ENCODE peak calls at places on chromosomes 11 and 22, in nine cellular contexts. T is fibroblast of pulmonary artery, N is HT-29, V is neuronal stem cell, D is GM12891, I is Calu3, B is ACHN, X is cardiac muscle cell, H is ovary. C is an unnamed sample.

GRCh38 chr11:105609832-105610781 is at the start of gene GRIA4:
- DNase-seq in N (no peak), T (peak; percentile 46), V (peak; percentile 64), I (no peak), H (peak; percentile 28), B (peak; percentile 76), D (no peak), X (peak; percentile 76), C (peak; percentile 85)

GRCh38 chr11:116148056-116148455 is 624.7 kb downstream of the BUD13 start:
- DNase-seq in H (no peak), N (no peak), V (no peak), B (no peak), T (no peak), D (no peak), X (peak; percentile 17), I (no peak), C (no peak)

GRCh38 chr11:117328414-117329010 is 858 bp downstream of the CEP164 start:
- DNase-seq in B (peak; percentile 33), X (peak; percentile 74), H (no peak), V (no peak), I (no peak), D (no peak), T (peak; percentile 51), N (peak; percentile 64), C (peak; percentile 44)

GRCh38 chr11:128628686-128629085 is 41.3 kb upstream of the ETS1 start:
- DNase-seq in H (no peak), N (no peak), V (no peak), T (no peak), B (no peak), X (no peak), I (no peak), D (no peak), C (no peak)

GRCh38 chr22:44100411-44100810 is 76.3 kb downstream of the PARVB start:
- DNase-seq in N (no peak), D (no peak), B (no peak), H (no peak), T (no peak), V (no peak), X (no peak), I (no peak), C (no peak)

GRCh38 chr11:1839924-1840779 is 1.4 kb downstream of the TNNI2 start:
- DNase-seq in T (no peak), B (no peak), N (no peak), H (no peak), I (no peak), X (no peak), V (no peak), D (peak; percentile 81), C (peak; percentile 52)

GRCh38 chr11:134819026-134819425 is 407.0 kb upstream of the B3GAT1 start:
- DNase-seq in H (no peak), T (no peak), D (no peak), V (no peak), I (no peak), X (peak; percentile 49), N (no peak), B (no peak), C (no peak)

GRCh38 chr11:60831501-60832079 is 10.3 kb upstream of the CCDC86 start:
- DNase-seq in H (no peak), T (no peak), B (peak; percentile 49), D (no peak), N (no peak), X (no peak), I (no peak), V (no peak), C (no peak)

GRCh38 chr11:64007629-64008282 is 21.5 kb downstream of the OTUB1 start:
- DNase-seq in V (no peak), X (peak; percentile 90), B (peak; percentile 79), T (peak; percentile 30), D (no peak), I (peak; percentile 38), H (peak; percentile 81), N (peak; percentile 67), C (peak; percentile 37)

GRCh38 chr11:40306938-40307548 is 1152.4 kb downstream of the LRRC4C start:
- DNase-seq in V (peak; percentile 11), D (peak; percentile 31), H (no peak), N (peak; percentile 59), T (peak; percentile 75), X (peak; percentile 56), B (peak; percentile 58), I (no peak), C (peak; percentile 43)

GRCh38 chr11:94845622-94846021 is 77.5 kb downstream of the AMOTL1 start:
- DNase-seq in V (no peak), X (no peak), I (no peak), T (no peak), N (peak; percentile 23), D (no peak), H (no peak), B (no peak), C (no peak)

GRCh38 chr22:46472722-46473016 is 64.8 kb downstream of the CELSR1 start:
- DNase-seq in V (no peak), B (no peak), D (no peak), H (no peak), X (no peak), N (no peak), I (no peak), T (no peak), C (no peak)

GRCh38 chr11:130865091-130865771 is 51.0 kb downstream of the SNX19 start:
- DNase-seq in B (no peak), X (peak; percentile 38), I (no peak), T (no peak), D (no peak), V (no peak), H (no peak), N (no peak), C (no peak)

GRCh38 chr11:27013741-27014415 is 20.0 kb downstream of the FIBIN start:
- DNase-seq in V (no peak), T (no peak), D (no peak), X (no peak), N (no peak), I (no peak), B (no peak), H (no peak), C (no peak)

GRCh38 chr11:133894956-133895549 is 49.7 kb upstream of the SPATA19 start:
- DNase-seq in V (no peak), T (no peak), N (no peak), I (no peak), X (peak; percentile 38), B (no peak), D (no peak), H (no peak), C (no peak)

GRCh38 chr11:106457727-106458126 is 380.3 kb downstream of the AASDHPPT start:
- DNase-seq in N (no peak), I (no peak), T (peak; percentile 80), B (no peak), X (no peak), V (no peak), H (no peak), D (no peak), C (no peak)

GRCh38 chr11:75574698-75575265 is 12.7 kb downstream of the SERPINH1 start:
- DNase-seq in X (no peak), D (no peak), N (no peak), I (no peak), H (peak; percentile 20), B (no peak), V (no peak), T (no peak), C (no peak)

GRCh38 chr11:29538339-29539036 is 478.3 kb downstream of the KCNA4 start:
- DNase-seq in H (no peak), N (no peak), X (peak; percentile 87), B (no peak), I (no peak), V (no peak), T (no peak), D (no peak), C (no peak)

GRCh38 chr22:31629741-31630184 is 32.3 kb downstream of the PISD start:
- DNase-seq in I (no peak), N (no peak), D (no peak), B (no peak), H (peak; percentile 31), V (no peak), T (no peak), X (peak; percentile 8), C (no peak)

GRCh38 chr11:120056301-120057027 is 81.4 kb downstream of the TRIM29 start:
- DNase-seq in D (no peak), X (no peak), T (no peak), I (no peak), V (no peak), H (no peak), N (no peak), B (no peak), C (no peak)

C was measured in pons.